ENCODE peak calls at places on chromosomes 7 and 10, in eight cellular contexts. L is NCI-H1092, Y is hypothalamus, O is spleen, F is neural progenitor cell, N is C1 segment of cervical spinal cord, K is sigmoid colon, H is B cell. I is an unnamed sample.

GRCh38 chr10:1638889-1639418 is 98.4 kb downstream of the ADARB2 start:
- DNase-seq in O (no peak), K (no peak), Y (no peak), L (peak), F (no peak), N (no peak), H (no peak), I (no peak)

GRCh38 chr10:86103391-86104101 is 263.0 kb downstream of the GRID1 start:
- DNase-seq in H (no peak), Y (no peak), L (no peak), N (peak), O (peak), F (no peak), K (no peak), I (no peak)

GRCh38 chr10:70866424-70866823 is 21.9 kb downstream of the PCBD1 start:
- DNase-seq in F (no peak), Y (no peak), L (no peak), K (no peak), O (no peak), H (no peak), N (no peak), I (no peak)

GRCh38 chr7:132577206-132578049 is 1.2 kb upstream of the PLXNA4 start:
- DNase-seq in F (peak), N (peak), Y (peak), H (no peak), L (peak), O (no peak), K (peak), I (peak)

GRCh38 chr7:55185941-55186609 is 167.3 kb downstream of the EGFR start:
- DNase-seq in N (no peak), Y (no peak), K (no peak), O (no peak), H (no peak), F (no peak), L (no peak), I (peak)

GRCh38 chr7:151752816-151753600 is 123.9 kb downstream of the PRKAG2 start:
- DNase-seq in K (no peak), O (no peak), L (no peak), F (no peak), Y (no peak), H (no peak), N (no peak), I (no peak)

GRCh38 chr7:131890191-131890590 is 333.8 kb upstream of the PODXL start:
- DNase-seq in L (peak), O (no peak), Y (no peak), K (no peak), N (no peak), F (no peak), H (no peak), I (no peak)

GRCh38 chr10:18689498-18689897 is 30.3 kb downstream of the ARL5B start:
- DNase-seq in O (no peak), F (peak), H (no peak), L (no peak), K (no peak), Y (no peak), N (no peak), I (peak)

GRCh38 chr7:523436-524336 is 4.0 kb upstream of the PDGFA start:
- DNase-seq in Y (no peak), K (no peak), H (no peak), F (peak), O (no peak), L (no peak), N (no peak), I (no peak)

GRCh38 chr7:49878627-49879026 is 105.2 kb downstream of the VWC2 start:
- DNase-seq in F (no peak), N (no peak), L (no peak), Y (no peak), H (no peak), O (no peak), K (no peak), I (no peak)

GRCh38 chr10:61284222-61284890 is 168.8 kb downstream of the TMEM26 start:
- DNase-seq in F (peak), Y (no peak), K (no peak), O (no peak), H (peak), N (no peak), L (peak), I (peak)

GRCh38 chr7:46619723-46620310 is 698.7 kb upstream of the IGFBP3 start:
- DNase-seq in Y (no peak), N (no peak), L (no peak), O (no peak), H (no peak), K (no peak), F (no peak), I (no peak)

GRCh38 chr10:25766687-25767221 is 167.3 kb upstream of the MYO3A start:
- DNase-seq in H (no peak), N (no peak), O (no peak), Y (no peak), L (no peak), F (peak), K (no peak), I (no peak)

GRCh38 chr10:21742740-21743412 is 208.8 kb downstream of the MLLT10 start:
- DNase-seq in N (no peak), L (no peak), H (no peak), K (no peak), O (no peak), Y (no peak), F (no peak), I (no peak)

GRCh38 chr7:34453150-34453549 is 204.9 kb upstream of the NPSR1 start:
- DNase-seq in N (no peak), L (no peak), O (no peak), F (no peak), Y (no peak), K (no peak), H (no peak), I (no peak)

GRCh38 chr7:112453505-112454171 is 3.4 kb downstream of the IFRD1 start:
- DNase-seq in O (no peak), N (no peak), H (no peak), L (no peak), Y (no peak), F (no peak), K (no peak), I (peak)

GRCh38 chr10:26485150-26485941 is 47.2 kb downstream of the APBB1IP start:
- DNase-seq in F (no peak), L (no peak), O (no peak), Y (no peak), K (no peak), H (no peak), N (no peak), I (no peak)